ENCODE peak calls at places on chromosomes 16 and 17, in five cellular contexts. N is uterus, Q is A549, A is heart left ventricle, O is endothelial cell of umbilical vein. P is an unnamed sample.

GRCh38 chr17:1040216-1040600 is 43.3 kb downstream of the TIMM22 start:
- DNase-seq in N (no peak), Q (no peak), A (no peak), O (no peak), P (no peak)

GRCh38 chr16:49589721-49590120 is 216.1 kb downstream of the C16orf78 start:
- DNase-seq in N (no peak), Q (no peak), A (no peak), O (no peak), P (no peak)

GRCh38 chr17:43599835-43600234 is 53.7 kb upstream of the ETV4 start:
- DNase-seq in N (peak), Q (no peak), A (no peak), O (peak), P (peak)

GRCh38 chr16:8661703-8662102 is 12.7 kb upstream of the ABAT start:
- DNase-seq in N (no peak), Q (no peak), A (no peak), O (no peak), P (no peak)

GRCh38 chr17:34257299-34257985 is 2.4 kb downstream of the CCL2 start:
- DNase-seq in N (no peak), Q (no peak), A (no peak), O (peak), P (no peak)

GRCh38 chr17:43791589-43791988 is 11.4 kb downstream of the CFAP97D1 start:
- DNase-seq in N (no peak), Q (no peak), A (no peak), O (peak), P (peak)

GRCh38 chr16:56087636-56088035 is 103.7 kb upstream of the GNAO1 start:
- DNase-seq in N (no peak), Q (no peak), A (no peak), O (no peak), P (no peak)

GRCh38 chr17:83096401-83097220 is 17.2 kb downstream of the METRNL start:
- DNase-seq in N (no peak), Q (no peak), A (no peak), O (no peak), P (no peak)

GRCh38 chr16:14527411-14528044 is 102.5 kb downstream of the PARN start:
- DNase-seq in N (peak), Q (no peak), A (no peak), O (no peak), P (no peak)

GRCh38 chr16:700684-701584 is 4.7 kb downstream of the FBXL16 start:
- DNase-seq in N (no peak), Q (no peak), A (no peak), O (no peak), P (no peak)

GRCh38 chr16:74677868-74678267 is 11.2 kb upstream of the RFWD3 start:
- DNase-seq in N (no peak), Q (no peak), A (no peak), O (no peak), P (no peak)

GRCh38 chr17:17370711-17371110 is 67.5 kb downstream of the NT5M start:
- DNase-seq in N (no peak), Q (no peak), A (peak), O (no peak), P (no peak)

GRCh38 chr16:2790631-2791030 is 3.3 kb upstream of the PRSS33 start:
- DNase-seq in N (no peak), Q (no peak), A (no peak), O (no peak), P (no peak)

GRCh38 chr17:51397361-51398127 is 137.2 kb downstream of the UTP18 start:
- DNase-seq in N (no peak), Q (peak), A (no peak), O (no peak), P (peak)

GRCh38 chr17:66720027-66720426 is 114.9 kb upstream of the CACNG5 start:
- DNase-seq in N (no peak), Q (no peak), A (no peak), O (no peak), P (no peak)

GRCh38 chr16:67825119-67825518 is 17.0 kb upstream of the THAP11 start:
- DNase-seq in N (no peak), Q (no peak), A (peak), O (no peak), P (no peak)

GRCh38 chr16:85187886-85188285 is 75.6 kb upstream of the CIBAR2 start:
- DNase-seq in N (no peak), Q (no peak), A (no peak), O (no peak), P (no peak)

GRCh38 chr17:78934681-78935418 is 9.7 kb upstream of the TIMP2 start:
- DNase-seq in N (peak), Q (no peak), A (no peak), O (no peak), P (no peak)

GRCh38 chr17:59193463-59193862 is 16.4 kb upstream of the SMG8 start:
- DNase-seq in N (no peak), Q (no peak), A (no peak), O (no peak), P (no peak)

GRCh38 chr16:6020162-6020980 is 922.8 kb upstream of the EEF2KMT start:
- DNase-seq in N (no peak), Q (no peak), A (no peak), O (no peak), P (no peak)

GRCh38 chr16:2206420-2206779 is 1.1 kb downstream of the MLST8 start:
- DNase-seq in N (no peak), Q (no peak), A (no peak), O (no peak), P (no peak)

GRCh38 chr17:7357381-7357780 is 2.4 kb downstream of the TMEM95 start:
- DNase-seq in N (no peak), Q (no peak), A (no peak), O (no peak), P (no peak)

GRCh38 chr17:7356779-7357178 is 1.8 kb downstream of the TMEM95 start:
- DNase-seq in N (no peak), Q (no peak), A (no peak), O (no peak), P (no peak)

GRCh38 chr17:7367083-7367482 is 12.1 kb downstream of the TMEM95 start:
- DNase-seq in N (no peak), Q (no peak), A (no peak), O (no peak), P (no peak)

GRCh38 chr17:7363311-7363710 is 8.4 kb downstream of the TMEM95 start:
- DNase-seq in N (no peak), Q (no peak), A (no peak), O (no peak), P (peak)

DNA sequence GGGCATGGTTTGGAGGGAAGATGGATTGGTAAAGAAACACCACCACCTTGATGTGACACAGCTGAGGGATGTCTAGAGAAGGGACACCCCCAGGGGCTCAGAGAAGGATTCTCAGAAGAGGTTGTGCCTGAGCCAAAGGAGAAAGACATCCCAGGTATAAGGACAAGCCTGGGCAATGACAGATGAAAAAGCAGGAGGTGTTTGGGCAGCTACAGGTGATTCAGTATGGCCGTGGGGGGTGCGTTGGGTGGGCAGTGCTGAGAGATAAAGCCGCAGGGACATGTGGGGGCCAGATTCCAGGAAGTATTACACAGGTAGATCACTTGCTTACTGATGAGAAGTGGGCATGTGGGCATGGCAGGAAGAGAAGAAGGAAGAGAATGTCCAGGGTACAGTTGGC is 7.0 kb downstream of the TMEM95 start:
- DNase-seq in N (no peak), Q (no peak), A (no peak), O (no peak), P (no peak)
- TF ChIP-seq POLR2A in N (no peak), Q (no peak), A (no peak), O (no peak), P (no peak)

GRCh38 chr17:40448639-40449261 is 5.5 kb downstream of the IGFBP4 start:
- DNase-seq in N (no peak), Q (no peak), A (no peak), O (peak), P (no peak)
- TF ChIP-seq POLR2A in N (no peak), Q (no peak), A (no peak), O (no peak), P (no peak)

GRCh38 chr17:12789075-12789975 is at the start of gene ARHGAP44:
- DNase-seq in N (peak), Q (peak), A (peak), O (peak), P (no peak)
- TF ChIP-seq POLR2A in N (no peak), Q (peak), A (no peak), O (no peak), P (no peak)

GRCh38 chr17:75317671-75318070 is 28.4 kb upstream of the SLC25A19 start:
- DNase-seq in N (no peak), Q (no peak), A (no peak), O (no peak), P (no peak)

GRCh38 chr17:75315541-75316243 is 26.5 kb upstream of the SLC25A19 start:
- DNase-seq in N (no peak), Q (no peak), A (no peak), O (no peak), P (peak)

GRCh38 chr17:75318211-75318610 is 29.0 kb upstream of the SLC25A19 start:
- DNase-seq in N (no peak), Q (no peak), A (no peak), O (no peak), P (no peak)

GRCh38 chr17:75316253-75316652 is 27.0 kb upstream of the SLC25A19 start:
- DNase-seq in N (no peak), Q (no peak), A (no peak), O (no peak), P (no peak)

GRCh38 chr17:75313941-75314550 is 24.8 kb upstream of the SLC25A19 start:
- DNase-seq in N (no peak), Q (no peak), A (no peak), O (no peak), P (peak)
- TF ChIP-seq POLR2A in N (no peak), Q (no peak), A (no peak), O (no peak), P (no peak)

P was measured in H54.